ENCODE peak calls at places on chromosomes 7 and 10, in four cellular contexts. A is H9, P is heart right ventricle, B is MM.1S. D is an unnamed sample.

GRCh38 chr7:116910367-116910766 is 42.9 kb upstream of the ST7 start:
- DNase-seq in A (no peak), P (no peak), B (no peak), D (no peak)

GRCh38 chr7:26369519-26370385 is 78.1 kb downstream of the SNX10 start:
- DNase-seq in A (no peak), P (peak), B (peak), D (peak)

GRCh38 chr7:105975770-105976428 is 12.8 kb downstream of the CDHR3 start:
- DNase-seq in A (no peak), P (no peak), B (no peak), D (no peak)

GRCh38 chr10:102280397-102281015 is 35.2 kb downstream of the GBF1 start:
- DNase-seq in A (no peak), P (peak), B (no peak), D (no peak)

GRCh38 chr10:6716521-6716920 is 136.4 kb upstream of the PRKCQ start:
- DNase-seq in A (no peak), P (no peak), B (no peak), D (no peak)

GRCh38 chr10:35588836-35589235 is 16.3 kb upstream of the GJD4 start:
- DNase-seq in A (no peak), P (no peak), B (no peak), D (no peak)

GRCh38 chr10:8331896-8332729 is 277.6 kb downstream of the GATA3 start:
- DNase-seq in A (peak), P (peak), B (peak), D (peak)

GRCh38 chr7:136666110-136666509 is 202.3 kb upstream of the CHRM2 start:
- DNase-seq in A (no peak), P (no peak), B (no peak), D (no peak)

GRCh38 chr7:77327067-77327931 is 88.8 kb downstream of the GSAP start:
- DNase-seq in A (no peak), P (no peak), B (peak), D (no peak)

GRCh38 chr7:1321411-1322239 is 89.0 kb downstream of the UNCX start:
- DNase-seq in A (no peak), P (no peak), B (no peak), D (no peak)

GRCh38 chr10:83289373-83289772 is 849.9 kb upstream of the GHITM start:
- DNase-seq in A (no peak), P (no peak), B (no peak), D (no peak)

GRCh38 chr10:117541909-117542705 is 439 bp upstream of the EMX2 start:
- DNase-seq in A (peak), P (no peak), B (no peak), D (peak)

GRCh38 chr7:116511552-116512523 is 12.3 kb downstream of the CAV2 start:
- DNase-seq in A (no peak), P (peak), B (peak), D (peak)

GRCh38 chr7:54180796-54181195 is 361.4 kb upstream of the VSTM2A start:
- DNase-seq in A (no peak), P (no peak), B (no peak), D (no peak)

GRCh38 chr10:42949287-42949686 is 127.6 kb upstream of the RET start:
- DNase-seq in A (no peak), P (no peak), B (no peak), D (no peak)

GRCh38 chr7:24827589-24827988 is 70.3 kb upstream of the GSDME start:
- DNase-seq in A (no peak), P (no peak), B (no peak), D (no peak)

GRCh38 chr10:35843524-35844171 is 201.6 kb upstream of the FZD8 start:
- DNase-seq in A (peak), P (peak), B (no peak), D (no peak)

GRCh38 chr10:59585046-59585700 is 124.5 kb downstream of the SLC16A9 start:
- DNase-seq in A (no peak), P (no peak), B (no peak), D (no peak)

GRCh38 chr10:117653170-117653515 is 110.6 kb downstream of the EMX2 start:
- DNase-seq in A (no peak), P (no peak), B (peak), D (peak)

GRCh38 chr7:154869436-154869835 is 133.5 kb downstream of the PAXIP1 start:
- DNase-seq in A (no peak), P (no peak), B (no peak), D (no peak)

DNA sequence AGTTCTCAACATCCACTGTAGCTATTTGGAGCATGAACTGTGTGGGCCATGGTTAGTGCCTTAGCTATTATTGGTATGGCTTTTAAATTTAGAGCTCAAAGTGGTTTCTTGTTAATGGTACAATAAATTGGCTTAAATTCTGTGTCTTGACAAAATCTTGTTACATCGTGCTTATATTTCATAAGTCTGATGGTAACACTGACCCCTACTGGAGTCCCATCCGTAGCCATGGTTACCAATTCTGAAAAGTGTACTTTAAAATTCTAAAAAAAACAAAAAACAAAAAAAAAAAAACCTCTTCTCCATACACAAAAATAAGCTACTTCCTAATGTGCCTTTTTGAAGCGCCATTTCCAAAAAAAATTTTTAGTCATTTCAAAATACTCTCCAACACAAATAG is 6.4 kb upstream of the RPP30 start:
- DNase-seq in A (no peak), P (no peak), B (peak), D (no peak)
- TF ChIP-seq CTCF in A (peak), P (no peak), B (peak), D (no peak)

GRCh38 chr7:56063500-56063881 is 595 bp upstream of the SUMF2 start:
- DNase-seq in A (no peak), P (no peak), B (no peak), D (no peak)

GRCh38 chr7:56062382-56062781 is 1.7 kb upstream of the SUMF2 start:
- DNase-seq in A (no peak), P (no peak), B (no peak), D (no peak)

DNA sequence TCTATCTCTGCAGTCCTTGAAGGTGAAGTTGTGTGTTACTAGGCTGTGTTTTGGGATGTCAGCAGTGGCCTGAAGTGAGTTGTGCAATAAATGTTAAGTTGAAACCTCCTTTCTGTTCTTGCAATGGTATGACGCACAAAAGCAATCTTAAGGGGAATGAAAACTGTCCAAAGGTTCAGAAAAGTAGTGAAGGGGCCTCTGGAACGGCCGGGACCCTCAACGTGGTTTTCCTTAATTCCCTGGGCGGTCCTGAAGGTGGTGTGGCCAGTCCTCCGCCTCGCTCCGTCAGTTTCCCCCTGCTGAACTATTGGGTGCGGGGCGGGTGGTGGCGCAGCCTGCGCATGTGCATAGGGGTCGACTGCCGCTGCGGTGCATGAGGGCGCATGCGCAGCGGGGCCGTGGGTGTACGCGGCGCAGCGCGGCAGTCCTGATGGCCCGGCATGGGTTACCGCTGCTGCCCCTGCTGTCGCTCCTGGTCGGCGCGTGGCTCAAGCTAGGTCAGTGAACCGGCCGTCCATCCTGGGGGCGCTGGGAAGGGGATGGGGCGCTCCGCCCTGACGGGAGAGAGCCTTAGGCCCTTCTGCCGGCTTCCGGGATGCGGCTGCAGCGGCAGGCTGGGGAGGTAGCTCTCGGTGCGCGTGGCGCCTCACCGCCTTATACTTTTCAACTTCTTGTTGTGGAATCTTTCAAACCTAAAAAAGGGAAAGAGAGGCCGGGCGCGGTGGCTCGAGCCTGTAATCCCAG is at the start of gene SUMF2:
- DNase-seq in A (peak), P (peak), B (peak), D (peak)
- TF ChIP-seq CTCF in A (peak), P (peak), B (peak), D (no peak)

DNA sequence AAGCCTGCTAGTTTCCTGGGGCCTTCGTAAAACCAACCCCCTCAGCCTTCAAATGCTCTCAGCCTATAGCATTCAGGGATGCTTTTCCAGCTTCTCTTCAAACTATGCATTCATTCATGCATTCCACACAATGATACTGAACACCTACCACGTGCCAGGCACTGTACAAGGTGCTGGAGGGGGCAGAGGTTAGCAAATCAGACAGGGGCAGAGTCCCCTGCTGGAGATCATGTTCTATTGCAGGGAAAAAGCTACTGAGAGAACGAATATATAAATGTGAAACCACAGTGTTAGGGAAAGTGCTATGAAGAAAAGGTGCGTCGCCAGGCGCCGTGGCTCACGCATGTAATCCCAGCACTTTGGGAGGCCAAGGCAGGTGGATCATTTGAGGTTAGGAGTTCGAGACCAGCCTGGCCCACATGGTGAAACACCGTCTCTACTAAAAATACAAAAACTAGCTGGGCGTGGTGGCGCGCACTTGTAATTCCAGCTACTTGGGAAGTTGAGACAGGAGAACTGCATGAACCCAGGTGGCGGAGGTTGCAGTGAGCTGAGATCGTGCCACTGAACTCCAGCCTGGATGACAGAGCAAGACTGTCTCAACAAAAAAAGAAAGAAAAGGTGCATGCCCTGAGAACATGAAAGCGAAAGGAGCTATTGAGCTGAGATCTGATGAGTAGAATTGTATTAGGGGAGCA is 64.6 kb upstream of the CALN1 start:
- DNase-seq in A (no peak), P (no peak), B (no peak), D (no peak)
- TF ChIP-seq CTCF in A (peak), P (no peak), B (no peak), D (no peak)

DNA sequence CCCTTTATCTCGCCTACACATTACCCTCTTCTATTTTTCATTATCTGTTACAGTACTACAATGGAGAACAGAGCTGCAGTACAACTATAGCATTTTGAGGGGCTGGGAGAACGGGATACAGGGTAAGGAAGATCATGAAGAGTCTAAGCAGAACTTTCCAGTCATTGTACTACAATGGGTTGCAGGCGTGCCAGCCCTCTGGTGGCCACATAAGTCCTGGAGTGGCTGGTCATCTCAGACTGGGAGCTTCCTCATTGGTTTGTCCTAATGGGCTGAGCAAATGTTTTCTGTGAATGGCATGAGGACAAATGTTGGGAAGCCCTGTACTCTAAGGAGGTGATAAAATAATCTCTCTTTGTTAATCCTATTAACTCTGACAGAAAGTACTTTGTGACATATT is 33.0 kb downstream of the TMEM106B start:
- DNase-seq in A (peak), P (no peak), B (no peak), D (no peak)
- TF ChIP-seq CTCF in A (peak), P (peak), B (peak), D (peak)

DNA sequence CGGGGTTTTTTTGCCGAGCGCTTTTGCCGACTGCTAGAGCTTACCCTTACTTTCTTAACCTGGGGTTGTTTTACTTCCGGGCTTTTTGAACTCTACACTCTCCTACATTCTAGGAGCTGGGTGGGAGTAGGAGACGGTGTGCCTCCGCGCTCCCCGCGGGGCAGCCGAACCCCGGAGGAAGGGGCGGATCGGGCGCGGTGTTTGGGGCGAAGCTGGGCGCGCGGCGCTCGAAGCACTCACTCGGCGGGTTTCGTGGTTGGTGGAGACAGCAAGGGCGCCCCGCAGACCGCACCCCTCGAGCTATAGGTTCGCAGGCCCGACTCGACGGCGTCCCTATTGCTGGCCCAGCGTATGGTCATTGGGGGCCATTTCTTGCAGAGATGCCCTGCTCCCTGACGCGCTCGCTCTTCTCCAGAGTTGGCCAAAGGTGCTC is 245 bp downstream of the ZNF518A start:
- DNase-seq in A (peak), P (no peak), B (peak), D (peak)
- TF ChIP-seq CTCF in A (no peak), P (no peak), B (no peak), D (peak)

GRCh38 chr10:13440709-13441061 is 88.1 kb downstream of the BEND7 start:
- DNase-seq in A (no peak), P (no peak), B (no peak), D (no peak)
- TF ChIP-seq CTCF in A (no peak), P (no peak), B (no peak), D (no peak)

GRCh38 chr10:34081347-34081743 is 733.8 kb downstream of the PARD3 start:
- DNase-seq in A (no peak), P (no peak), B (no peak), D (no peak)

GRCh38 chr10:34079702-34080484 is 735.2 kb downstream of the PARD3 start:
- DNase-seq in A (no peak), P (no peak), B (no peak), D (no peak)

GRCh38 chr10:34080485-34081346 is 734.4 kb downstream of the PARD3 start:
- DNase-seq in A (no peak), P (peak), B (no peak), D (no peak)

GRCh38 chr10:34083567-34083966 is 731.5 kb downstream of the PARD3 start:
- DNase-seq in A (no peak), P (no peak), B (no peak), D (no peak)

GRCh38 chr10:34081948-34082347 is 733.1 kb downstream of the PARD3 start:
- DNase-seq in A (no peak), P (no peak), B (no peak), D (no peak)
- TF ChIP-seq CTCF in A (peak), P (no peak), B (no peak), D (no peak)

GRCh38 chr7:127710635-127711034 is 58.6 kb downstream of the SND1 start:
- DNase-seq in A (no peak), P (no peak), B (no peak), D (no peak)
- TF ChIP-seq CTCF in A (no peak), P (no peak), B (no peak), D (no peak)

GRCh38 chr7:20785211-20786048 is 1.3 kb downstream of the SP8 start:
- DNase-seq in A (peak), P (no peak), B (no peak), D (peak)

GRCh38 chr7:20786049-20786412 is 655 bp downstream of the SP8 start:
- DNase-seq in A (no peak), P (no peak), B (no peak), D (no peak)

GRCh38 chr7:20783716-20784310 is 2.9 kb downstream of the SP8 start:
- DNase-seq in A (peak), P (no peak), B (no peak), D (peak)

GRCh38 chr7:20783131-20783715 is 3.5 kb downstream of the SP8 start:
- DNase-seq in A (no peak), P (no peak), B (no peak), D (no peak)

DNA sequence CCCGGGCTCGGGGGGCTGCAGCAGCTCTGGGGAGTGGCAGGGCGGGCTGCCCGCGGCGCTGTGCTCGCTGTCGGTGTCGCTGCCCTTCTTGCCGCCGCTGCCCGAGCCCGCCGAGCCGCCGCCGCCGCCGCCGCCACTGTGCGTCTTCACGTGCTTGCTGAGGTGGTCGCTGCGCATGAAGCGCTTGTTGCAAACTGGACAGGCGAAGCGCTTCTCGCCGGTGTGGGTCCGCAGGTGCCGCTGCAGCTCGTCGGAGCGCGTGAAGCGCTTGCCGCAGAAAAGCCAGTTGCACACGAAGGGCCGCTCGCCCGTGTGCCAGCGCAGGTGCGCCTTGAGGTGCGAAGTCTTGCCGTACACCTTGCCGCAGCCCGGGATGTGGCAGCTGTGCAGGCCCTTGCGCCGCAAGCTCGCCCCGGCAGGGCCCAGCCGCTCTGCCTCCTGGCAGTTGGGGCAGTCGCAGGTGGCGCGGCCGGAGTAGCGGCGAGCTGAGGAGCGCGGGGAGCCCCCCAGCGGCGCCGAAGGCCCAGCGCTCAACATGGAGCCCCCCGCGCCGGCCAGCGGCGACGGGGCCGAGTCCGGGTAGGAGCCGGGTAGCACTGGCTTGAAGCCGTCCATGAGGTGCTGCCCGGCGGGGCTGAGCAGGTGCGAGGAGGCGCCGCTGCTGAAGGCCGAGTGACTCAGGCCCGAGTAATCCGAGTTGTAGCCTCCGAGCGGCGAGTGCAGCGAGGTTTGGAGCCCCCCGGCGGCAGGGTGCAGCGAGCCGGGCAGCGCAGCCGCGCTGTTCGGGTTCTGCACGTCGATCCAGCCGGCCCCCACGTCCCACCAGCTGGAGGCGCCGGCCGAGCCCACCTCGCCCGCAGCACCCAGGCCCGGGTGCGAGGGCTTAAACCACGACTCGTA is 2.1 kb downstream of the SP8 start:
- DNase-seq in A (peak), P (no peak), B (no peak), D (peak)
- TF ChIP-seq CTCF in A (peak), P (no peak), B (no peak), D (no peak)

GRCh38 chr10:122078965-122079401 is 90.0 kb downstream of the TACC2 start:
- DNase-seq in A (no peak), P (peak), B (no peak), D (no peak)
- TF ChIP-seq CTCF in A (no peak), P (no peak), B (no peak), D (no peak)